ENCODE peak calls at places on chromosomes 1 and 21, in six cellular contexts. O is Caco-2, X is psoas muscle, H is neural crest cell, W is T follicular helper cell, N is HFF-Myc. B is an unnamed sample.

GRCh38 chr1:7940745-7941436 is at the start of gene TNFRSF9:
- DNase-seq in O (no peak), X (no peak), H (no peak), W (peak; percentile 29), N (no peak), B (no peak)

GRCh38 chr1:149942207-149942606 is 5.5 kb upstream of the MTMR11 start:
- DNase-seq in O (no peak), X (no peak), H (peak; percentile 41), W (no peak), N (no peak), B (peak; percentile 56)

GRCh38 chr1:3463013-3463385 is 8.5 kb downstream of the ARHGEF16 start:
- DNase-seq in O (peak; percentile 27), X (peak; percentile 6), H (no peak), W (no peak), N (no peak), B (no peak)

GRCh38 chr21:15221799-15222386 is 157.1 kb upstream of the NRIP1 start:
- DNase-seq in O (no peak), X (peak; percentile 50), H (peak; percentile 17), W (no peak), N (peak; percentile 4), B (peak; percentile 92)

GRCh38 chr1:60589916-60590315 is 492.4 kb upstream of the NFIA start:
- DNase-seq in O (no peak), X (no peak), H (no peak), W (no peak), N (no peak), B (no peak)

GRCh38 chr1:41382531-41383090 is 21.4 kb downstream of the FOXO6 start:
- DNase-seq in O (no peak), X (peak; percentile 64), H (no peak), W (no peak), N (no peak), B (no peak)

GRCh38 chr1:19360026-19360813 is 48.1 kb downstream of the SLC66A1 start:
- DNase-seq in O (no peak), X (no peak), H (no peak), W (no peak), N (no peak), B (no peak)

GRCh38 chr1:99327357-99327756 is 63.1 kb downstream of the PLPPR4 start:
- DNase-seq in O (no peak), X (no peak), H (no peak), W (no peak), N (no peak), B (no peak)

GRCh38 chr1:100606438-100606837 is 68.5 kb downstream of the GPR88 start:
- DNase-seq in O (no peak), X (peak; percentile 21), H (no peak), W (no peak), N (no peak), B (no peak)

GRCh38 chr21:38228115-38228514 is 28.7 kb upstream of the KCNJ15 start:
- DNase-seq in O (no peak), X (no peak), H (no peak), W (no peak), N (no peak), B (no peak)

GRCh38 chr1:107153033-107153432 is 12.2 kb downstream of the NTNG1 start:
- DNase-seq in O (no peak), X (no peak), H (no peak), W (no peak), N (no peak), B (peak; percentile 2)

GRCh38 chr1:27979151-27979858 is 19.5 kb downstream of the XKR8 start:
- DNase-seq in O (no peak), X (no peak), H (no peak), W (no peak), N (peak; percentile 12), B (no peak)

GRCh38 chr1:206833741-206834140 is 31.7 kb upstream of the IL20 start:
- DNase-seq in O (no peak), X (no peak), H (no peak), W (no peak), N (no peak), B (no peak)

GRCh38 chr1:237503292-237503691 is 387.4 kb downstream of the ZP4 start:
- DNase-seq in O (no peak), X (no peak), H (no peak), W (no peak), N (no peak), B (no peak)

GRCh38 chr1:36285450-36286101 is 20.6 kb upstream of the SH3D21 start:
- DNase-seq in O (peak; percentile 52), X (no peak), H (peak; percentile 60), W (peak; percentile 65), N (peak; percentile 78), B (peak; percentile 86)

GRCh38 chr21:38303300-38303699 is 46.5 kb downstream of the KCNJ15 start:
- DNase-seq in O (no peak), X (peak; percentile 61), H (no peak), W (no peak), N (no peak), B (no peak)

GRCh38 chr1:174407705-174408104 is 40.1 kb upstream of the GPR52 start:
- DNase-seq in O (no peak), X (no peak), H (no peak), W (no peak), N (peak; percentile 26), B (no peak)

GRCh38 chr1:162561616-162562451 is at the start of gene UAP1:
- DNase-seq in O (no peak), X (no peak), H (peak; percentile 16), W (no peak), N (no peak), B (no peak)

GRCh38 chr1:90122679-90123340 is 127.9 kb downstream of the ZNF326 start:
- DNase-seq in O (no peak), X (no peak), H (no peak), W (no peak), N (no peak), B (no peak)

GRCh38 chr1:93694833-93695232 is 13.2 kb upstream of the BCAR3 start:
- DNase-seq in O (no peak), X (no peak), H (no peak), W (no peak), N (no peak), B (no peak)

GRCh38 chr1:6365047-6365446 is 28.5 kb downstream of the ACOT7 start:
- DNase-seq in O (no peak), X (no peak), H (no peak), W (peak; percentile 28), N (no peak), B (no peak)

GRCh38 chr21:26089730-26090129 is 80.8 kb downstream of the APP start:
- DNase-seq in O (no peak), X (no peak), H (no peak), W (no peak), N (no peak), B (no peak)

GRCh38 chr1:112957133-112957812 is 1.3 kb upstream of the SLC16A1 start:
- DNase-seq in O (peak; percentile 39), X (no peak), H (peak; percentile 7), W (peak; percentile 9), N (peak; percentile 79), B (peak; percentile 79)

GRCh38 chr1:92168657-92169056 is 49.1 kb upstream of the C1orf146 start:
- DNase-seq in O (no peak), X (no peak), H (no peak), W (no peak), N (no peak), B (no peak)

B was measured in HepG2.